ENCODE peak calls at places on chromosomes 1 and 21, in nine cellular contexts. L, K, P, S, W, Z, G, V and B are unnamed samples.

GRCh38 chr1:228487336-228488106 is at the start of gene RNF187:
- DNase-seq in W (peak; percentile 90), P (peak; percentile 72), V (no peak), S (peak; percentile 93), L (peak; percentile 27), Z (peak; percentile 88), G (no peak), K (peak; percentile 90), B (no peak)

GRCh38 chr1:41752514-41753170 is 166.1 kb downstream of the HIVEP3 start:
- DNase-seq in G (peak; percentile 27), S (peak; percentile 26), W (no peak), Z (no peak), P (no peak), V (no peak), L (peak; percentile 7), K (no peak), B (no peak)

GRCh38 chr1:107963601-107964396 is 1.2 kb downstream of the VAV3 start:
- DNase-seq in S (peak; percentile 59), P (peak; percentile 48), Z (peak; percentile 26), W (peak; percentile 14), G (peak; percentile 26), L (no peak), K (peak; percentile 29), V (peak; percentile 19), B (peak; percentile 24)

GRCh38 chr1:89657886-89658285 is 25.0 kb downstream of the LRRC8C start:
- DNase-seq in Z (no peak), P (peak; percentile 76), W (no peak), K (no peak), L (peak; percentile 12), V (no peak), G (no peak), S (no peak), B (peak; percentile 20)

GRCh38 chr1:24417681-24418080 is 2.1 kb downstream of the NIPAL3 start:
- DNase-seq in K (peak; percentile 59), S (no peak), W (no peak), Z (no peak), L (peak; percentile 73), V (no peak), P (no peak), G (peak; percentile 55), B (no peak)

GRCh38 chr1:181028241-181029014 is 5.4 kb upstream of the MR1 start:
- DNase-seq in V (no peak), L (no peak), W (no peak), G (no peak), Z (no peak), P (no peak), S (no peak), K (peak; percentile 41), B (peak; percentile 46)

GRCh38 chr1:195740862-195741261 is 867.4 kb downstream of the KCNT2 start:
- DNase-seq in P (no peak), G (no peak), K (peak; percentile 28), Z (no peak), V (no peak), W (no peak), S (no peak), L (peak; percentile 39), B (no peak)

GRCh38 chr21:15729674-15730483 is at the start of gene USP25:
- DNase-seq in P (peak; percentile 83), S (peak; percentile 96), L (peak; percentile 94), Z (peak; percentile 93), V (peak; percentile 88), K (peak; percentile 94), W (peak; percentile 92), G (peak; percentile 49), B (peak; percentile 77)

GRCh38 chr1:45490121-45490622 is 791 bp downstream of the TESK2 start:
- DNase-seq in V (no peak), P (no peak), Z (no peak), S (no peak), W (peak; percentile 26), L (peak; percentile 28), K (peak; percentile 62), G (peak; percentile 33), B (peak; percentile 32)

GRCh38 chr1:156540955-156541354 is 31.4 kb downstream of the IQGAP3 start:
- DNase-seq in G (peak; percentile 14), L (no peak), W (peak; percentile 39), P (no peak), Z (no peak), K (no peak), S (no peak), V (no peak), B (no peak)

GRCh38 chr1:8116892-8117262 is 90.8 kb upstream of the ERRFI1 start:
- DNase-seq in V (no peak), K (peak; percentile 96), S (peak; percentile 92), L (no peak), P (no peak), W (no peak), Z (peak; percentile 56), G (no peak), B (peak; percentile 90)

GRCh38 chr1:30534551-30534940 is 188.8 kb downstream of the MATN1 start:
- DNase-seq in P (no peak), V (no peak), Z (no peak), W (no peak), L (no peak), K (no peak), G (no peak), S (no peak), B (no peak)

GRCh38 chr1:193264313-193265065 is 78.1 kb upstream of the B3GALT2 start:
- DNase-seq in S (no peak), Z (no peak), K (peak; percentile 46), W (no peak), V (no peak), P (no peak), G (no peak), L (no peak), B (no peak)

GRCh38 chr1:43565600-43566360 is 35.1 kb downstream of the PTPRF start:
- DNase-seq in L (no peak), S (peak; percentile 74), Z (peak; percentile 61), K (peak; percentile 78), V (peak; percentile 92), G (no peak), P (peak; percentile 18), W (peak; percentile 62), B (peak; percentile 45)

GRCh38 chr21:17416139-17416538 is 96.7 kb upstream of the CXADR start:
- DNase-seq in L (no peak), Z (no peak), K (peak; percentile 14), V (no peak), W (no peak), P (no peak), S (no peak), G (no peak), B (peak; percentile 80)

GRCh38 chr1:223745731-223746130 is 33.4 kb downstream of the CAPN2 start:
- DNase-seq in P (no peak), V (no peak), Z (no peak), S (no peak), G (no peak), K (no peak), L (no peak), W (no peak), B (peak; percentile 79)

GRCh38 chr1:223748773-223749733 is 36.7 kb downstream of the CAPN2 start:
- DNase-seq in V (peak; percentile 12), Z (peak; percentile 57), L (peak; percentile 56), G (no peak), S (peak; percentile 82), K (peak; percentile 84), P (peak; percentile 71), W (peak; percentile 58), B (peak; percentile 46)

GRCh38 chr1:223747838-223748335 is 35.5 kb downstream of the CAPN2 start:
- DNase-seq in G (no peak), S (no peak), L (peak; percentile 67), Z (peak; percentile 55), K (peak; percentile 58), V (no peak), W (peak; percentile 80), P (no peak), B (peak; percentile 72)

GRCh38 chr1:223750730-223751572 is 38.6 kb downstream of the CAPN2 start:
- DNase-seq in W (no peak), Z (no peak), L (no peak), K (no peak), P (no peak), G (no peak), V (no peak), S (no peak), B (no peak)

GRCh38 chr1:223748405-223748772 is 36.0 kb downstream of the CAPN2 start:
- DNase-seq in P (no peak), L (peak; percentile 67), Z (no peak), G (no peak), V (no peak), W (peak; percentile 52), S (no peak), K (peak; percentile 56), B (peak; percentile 86)
- H3K4me3 ChIP-seq in P (no peak overlapping the region), L (no peak overlapping the region), Z (no peak overlapping the region), G (no peak overlapping the region), V (no peak overlapping the region), W (no peak overlapping the region), S (peak overlapping the region; percentile 30), K (peak overlapping the region; percentile 60), B (no peak overlapping the region)

GRCh38 chr1:225653463-225654276 is 747 bp upstream of the ENAH start:
- DNase-seq in S (peak; percentile 93), V (no peak), K (peak; percentile 90), G (peak; percentile 58), W (peak; percentile 81), L (peak; percentile 67), P (no peak), Z (peak; percentile 75), B (peak; percentile 82)
- H3K4me3 ChIP-seq in S (peak overlapping the region; percentile 97), V (no peak overlapping the region), K (peak overlapping the region; percentile 90), G (peak overlapping the region; percentile 93), W (peak overlapping the region; percentile 21), L (peak overlapping the region; percentile 83), P (peak overlapping the region; percentile 50), Z (peak overlapping the region; percentile 78), B (peak overlapping the region; percentile 80)

GRCh38 chr1:113982955-113983742 is 3.9 kb downstream of the OLFML3 start:
- DNase-seq in P (no peak), K (no peak), W (no peak), V (no peak), G (no peak), L (no peak), Z (no peak), S (no peak), B (no peak)
- H3K4me3 ChIP-seq in P (no peak overlapping the region), K (peak overlapping the region; percentile 82), W (no peak overlapping the region), V (no peak overlapping the region), G (no peak overlapping the region), L (no peak overlapping the region), Z (no peak overlapping the region), S (peak overlapping the region; percentile 11), B (peak overlapping the region; percentile 35)

GRCh38 chr21:36700295-36700960 is 1.5 kb downstream of the SIM2 start:
- DNase-seq in Z (no peak), G (no peak), S (no peak), W (no peak), P (no peak), V (no peak), K (no peak), L (no peak), B (no peak)

GRCh38 chr21:36698160-36699025 is 522 bp upstream of the SIM2 start:
- DNase-seq in Z (no peak), K (no peak), V (peak; percentile 58), W (no peak), G (no peak), S (no peak), P (no peak), L (peak; percentile 73), B (no peak)

GRCh38 chr21:36699026-36699545 is at the start of gene SIM2:
- DNase-seq in V (peak; percentile 58), K (peak; percentile 28), Z (no peak), W (no peak), L (peak; percentile 92), S (no peak), P (no peak), G (peak; percentile 13), B (no peak)

GRCh38 chr21:36700961-36701911 is 2.3 kb downstream of the SIM2 start:
- DNase-seq in S (no peak), G (no peak), V (no peak), Z (no peak), W (no peak), P (no peak), K (no peak), L (peak; percentile 57), B (no peak)

GRCh38 chr21:36699546-36700294 is 805 bp downstream of the SIM2 start:
- DNase-seq in G (no peak), S (no peak), P (no peak), L (peak; percentile 29), Z (no peak), W (no peak), K (no peak), V (no peak), B (no peak)
- H3K4me3 ChIP-seq in G (peak overlapping the region; percentile 38), S (no peak overlapping the region), P (no peak overlapping the region), L (peak overlapping the region; percentile 95), Z (no peak overlapping the region), W (no peak overlapping the region), K (peak overlapping the region; percentile 75), V (peak overlapping the region; percentile 49), B (no peak overlapping the region)